ENCODE peak calls at places on chromosome 18, in nine cellular contexts. Q is HCT116, X is tibial nerve, E is esophagus squamous epithelium, N is A549, S is K562, C is adrenal gland, I is transverse colon, H is breast epithelium. Z is an unnamed sample.

GRCh38 chr18:61400714-61401113 is 67.5 kb downstream of the CDH20 start:
- DNase-seq in C (no peak), E (no peak), N (no peak), H (no peak), I (no peak), X (no peak), Q (no peak), S (no peak), Z (no peak)

GRCh38 chr18:57854726-57855125 is 51.6 kb upstream of the ATP8B1 start:
- DNase-seq in E (no peak), X (no peak), I (peak; percentile 30), Q (no peak), N (no peak), S (no peak), H (no peak), C (no peak), Z (no peak)

GRCh38 chr18:11849845-11850747 is 1.1 kb upstream of the CHMP1B start:
- DNase-seq in Q (peak; percentile 68), H (peak; percentile 87), E (no peak), C (peak; percentile 80), S (peak; percentile 42), X (peak; percentile 57), I (peak; percentile 71), N (peak; percentile 86), Z (peak; percentile 82)

GRCh38 chr18:60157810-60158209 is 214.8 kb downstream of the MC4R start:
- DNase-seq in E (no peak), C (no peak), Q (no peak), H (no peak), S (no peak), I (no peak), X (no peak), N (no peak), Z (no peak)

GRCh38 chr18:58314284-58314683 is 270.3 kb downstream of the NEDD4L start:
- DNase-seq in X (peak; percentile 32), H (peak; percentile 71), Q (peak; percentile 53), C (peak; percentile 95), N (peak; percentile 27), S (no peak), E (no peak), I (peak; percentile 37), Z (peak; percentile 85)

GRCh38 chr18:55100817-55101457 is 141.7 kb upstream of the CCDC68 start:
- DNase-seq in X (no peak), H (no peak), N (peak; percentile 71), Q (peak; percentile 12), C (no peak), E (no peak), S (no peak), I (no peak), Z (no peak)

GRCh38 chr18:22228930-22229329 is 59.5 kb downstream of the GATA6 start:
- DNase-seq in S (no peak), X (no peak), I (no peak), E (no peak), N (no peak), Q (no peak), C (no peak), H (no peak), Z (no peak)

GRCh38 chr18:25279133-25279532 is 72.8 kb downstream of the ZNF521 start:
- DNase-seq in S (no peak), C (no peak), N (no peak), I (no peak), Q (no peak), H (no peak), E (no peak), X (no peak), Z (no peak)

GRCh38 chr18:63683152-63683551 is 19.6 kb upstream of the SERPINB11 start:
- DNase-seq in E (no peak), Q (no peak), X (no peak), I (no peak), N (peak; percentile 92), H (no peak), C (no peak), S (no peak), Z (no peak)

GRCh38 chr18:39742015-39742466 is 2176.4 kb upstream of the CELF4 start:
- DNase-seq in Q (no peak), H (no peak), C (no peak), N (no peak), E (no peak), S (no peak), I (no peak), X (no peak), Z (no peak)

GRCh38 chr18:8989017-8989416 is 113.5 kb upstream of the NDUFV2 start:
- DNase-seq in C (no peak), Q (no peak), H (no peak), E (no peak), X (no peak), I (no peak), S (no peak), N (no peak), Z (no peak)

GRCh38 chr18:21277578-21277977 is 35.5 kb downstream of the GREB1L start:
- DNase-seq in I (no peak), S (no peak), Q (no peak), H (no peak), E (no peak), X (no peak), C (no peak), N (no peak), Z (no peak)

GRCh38 chr18:10119991-10120390 is 206.2 kb downstream of the VAPA start:
- DNase-seq in H (no peak), C (no peak), I (no peak), S (no peak), X (no peak), N (no peak), Q (no peak), E (no peak), Z (no peak)

GRCh38 chr18:49276680-49277079 is 183.8 kb downstream of the DYM start:
- DNase-seq in N (no peak), I (no peak), E (no peak), H (no peak), S (no peak), X (no peak), C (no peak), Q (no peak), Z (no peak)

GRCh38 chr18:2985628-2986027 is 27.3 kb downstream of the LPIN2 start:
- DNase-seq in I (no peak), H (no peak), C (no peak), N (peak; percentile 29), S (peak; percentile 57), X (no peak), Q (peak; percentile 18), E (no peak), Z (no peak)
- H3K27ac ChIP-seq in I (peak overlapping the region; percentile 73), H (no peak overlapping the region), C (no peak overlapping the region), N (peak overlapping the region; percentile 77), S (no peak overlapping the region), X (no peak overlapping the region), Q (no peak overlapping the region), E (no peak overlapping the region), Z (no peak overlapping the region)

GRCh38 chr18:33440384-33441043 is at the start of gene CCDC178:
- DNase-seq in X (no peak), Q (no peak), H (no peak), S (peak; percentile 13), I (peak; percentile 7), C (no peak), E (no peak), N (no peak), Z (no peak)
- H3K4me3 ChIP-seq in X (peak within 1 kb of the TSS; percentile 33), Q (no peak within 1 kb of the TSS), H (peak within 1 kb of the TSS; percentile 38), S (peak within 1 kb of the TSS; percentile 31), I (peak within 1 kb of the TSS; percentile 39), C (no peak within 1 kb of the TSS), E (peak within 1 kb of the TSS; percentile 74), N (peak within 1 kb of the TSS; percentile 40), Z (peak within 1 kb of the TSS; percentile 37)

GRCh38 chr18:13566941-13567762 is 159.2 kb downstream of the FAM210A start:
- DNase-seq in C (peak; percentile 67), N (no peak), E (no peak), Q (no peak), H (no peak), S (no peak), X (no peak), I (peak; percentile 47), Z (peak; percentile 48)
- TF ChIP-seq POLR2A in C (peak; percentile 20), N (no peak), E (no peak), Q (no peak), H (no peak), S (no peak), X (no peak), I (peak; percentile 12), Z (no peak)

DNA sequence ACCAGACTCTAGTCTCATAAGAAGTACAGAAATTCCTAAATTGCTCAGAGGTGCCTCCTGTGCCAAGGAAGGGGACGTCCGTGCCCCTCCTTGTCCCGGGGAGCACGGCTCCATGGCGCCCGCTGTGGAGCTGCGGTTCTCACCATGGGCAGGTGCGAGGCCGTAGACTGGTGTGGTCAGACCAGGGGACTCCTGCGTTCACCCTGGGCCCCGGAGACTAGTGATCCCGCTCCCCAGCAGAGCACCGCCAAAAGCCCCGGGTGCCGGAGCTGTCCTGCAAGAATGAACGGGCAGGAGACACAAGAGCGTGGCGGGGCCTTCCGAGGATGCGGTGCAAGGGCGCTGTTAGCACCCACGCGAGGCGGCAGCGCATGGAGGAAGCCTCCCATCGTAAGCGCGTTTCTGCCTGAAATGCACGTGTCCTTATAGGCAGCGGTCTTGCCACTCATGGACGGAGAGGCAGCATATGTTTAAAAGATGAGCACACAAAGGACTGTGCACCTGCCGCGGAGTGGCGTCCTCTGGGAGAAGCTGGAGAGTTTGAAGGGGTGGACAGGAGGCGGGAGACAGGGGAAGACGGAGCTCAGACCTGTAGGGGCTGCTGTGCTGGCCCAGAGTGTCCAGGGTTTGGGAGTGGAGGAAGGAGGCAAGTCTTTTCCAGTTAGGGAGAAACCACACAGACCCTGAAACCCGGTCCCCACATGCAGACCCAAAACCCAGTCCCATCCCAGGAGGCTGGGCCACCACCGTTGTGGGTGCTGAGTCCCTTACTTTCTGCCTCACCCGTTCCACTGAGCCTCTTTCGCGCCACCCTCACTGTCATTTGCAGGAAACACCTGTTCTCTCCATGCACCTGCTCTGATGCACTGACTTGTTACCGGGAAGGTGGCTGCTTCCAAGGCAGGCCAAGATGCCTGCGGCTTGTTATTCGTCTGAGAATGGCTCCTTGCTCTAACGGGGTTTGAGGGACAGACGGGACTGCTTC is 7.5 kb upstream of the KCNG2 start:
- DNase-seq in N (no peak), X (no peak), C (no peak), Q (no peak), H (no peak), E (no peak), I (no peak), S (no peak), Z (no peak)
- H3K27ac ChIP-seq in N (no peak overlapping the region), X (no peak overlapping the region), C (no peak overlapping the region), Q (no peak overlapping the region), H (peak overlapping the region; percentile 61), E (no peak overlapping the region), I (no peak overlapping the region), S (no peak overlapping the region), Z (no peak overlapping the region)

DNA sequence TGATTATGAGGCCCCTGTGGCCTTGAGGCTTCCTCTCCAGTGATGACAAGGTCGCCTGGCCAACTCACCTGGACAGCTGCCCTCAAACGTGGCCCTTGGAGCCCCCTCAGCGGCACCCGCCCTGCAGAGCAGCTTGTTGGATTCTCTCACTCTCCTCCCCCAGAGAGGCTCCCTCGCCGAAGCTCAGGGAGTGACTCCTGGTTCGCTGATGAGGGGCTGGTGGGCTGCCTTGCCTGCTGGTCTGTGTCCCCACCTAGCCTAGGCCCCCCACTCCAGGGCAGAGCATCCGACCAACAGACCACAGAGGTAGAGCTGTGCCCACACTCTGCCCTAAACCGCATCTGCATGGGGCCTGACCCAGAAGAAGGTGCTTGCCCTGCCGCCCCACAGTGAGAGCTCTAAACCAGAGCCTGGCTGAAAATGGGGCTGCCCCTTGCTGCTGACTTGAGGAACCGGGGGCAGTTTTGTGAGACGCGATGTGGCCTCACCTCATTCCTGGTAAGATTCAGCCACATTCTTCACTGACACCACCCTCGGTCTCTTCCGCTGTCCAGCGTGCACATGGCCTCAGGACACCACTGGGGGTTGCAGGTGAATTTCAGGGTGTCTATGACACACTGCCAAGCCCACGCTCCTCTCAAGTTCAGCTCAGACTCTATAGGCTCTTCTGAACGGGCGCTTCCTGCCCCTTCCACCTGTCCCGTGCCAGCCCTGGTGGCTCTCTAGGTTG is 131.6 kb downstream of the CABLES1 start:
- DNase-seq in H (no peak), X (no peak), Q (no peak), N (no peak), I (no peak), C (no peak), S (no peak), E (no peak), Z (no peak)
- H3K4me3 ChIP-seq in H (no peak overlapping the region), X (no peak overlapping the region), Q (no peak overlapping the region), N (no peak overlapping the region), I (no peak overlapping the region), C (no peak overlapping the region), S (no peak overlapping the region), E (no peak overlapping the region), Z (no peak overlapping the region)